ENCODE peak calls at places on chromosomes 1 and 21, in four cellular contexts. D is KBM-7; H is mucosa of descending colon; S is activated CD4-positive, alpha-beta T cell treated with anti-CD3 and anti-CD28 coated beads for 48 hours. C is an unnamed sample.

GRCh38 chr1:149843302-149844041 is 55.9 kb upstream of the BOLA1 start:
- DNase-seq in S (peak), H (peak), D (peak), C (no peak)

GRCh38 chr1:201505505-201505893 is 1.4 kb downstream of the CSRP1 start:
- DNase-seq in D (peak), H (peak), S (no peak), C (no peak)

GRCh38 chr1:37475380-37476086 is 1.2 kb downstream of the ZC3H12A start:
- DNase-seq in S (no peak), H (no peak), D (no peak), C (no peak)

GRCh38 chr1:76161451-76161850 is 86.9 kb downstream of the ST6GALNAC3 start:
- DNase-seq in H (no peak), D (no peak), S (no peak), C (no peak)

GRCh38 chr1:24912359-24913273 is 17.5 kb downstream of the RUNX3 start:
- DNase-seq in D (no peak), S (no peak), H (no peak), C (no peak)

GRCh38 chr1:25570798-25571521 is 27.6 kb downstream of the LDLRAP1 start:
- DNase-seq in H (no peak), S (no peak), D (no peak), C (no peak)

GRCh38 chr1:59105548-59106507 is 191.1 kb upstream of the FGGY start:
- DNase-seq in D (no peak), H (no peak), S (no peak), C (no peak)

GRCh38 chr1:180586671-180587155 is 27.9 kb downstream of the OVAAL start:
- DNase-seq in D (peak), H (peak), S (peak), C (peak)

GRCh38 chr1:188660573-188660972 is 1817.1 kb downstream of the BRINP3 start:
- DNase-seq in H (no peak), S (no peak), D (no peak), C (no peak)

GRCh38 chr1:180674603-180675530 is 43.0 kb downstream of the XPR1 start:
- DNase-seq in D (no peak), H (no peak), S (no peak), C (no peak)

GRCh38 chr1:23384312-23385058 is 14.8 kb upstream of the ZNF436 start:
- DNase-seq in S (no peak), H (no peak), D (peak), C (no peak)

GRCh38 chr1:160342520-160342919 is 530 bp downstream of the COPA start:
- DNase-seq in S (peak), H (no peak), D (no peak), C (no peak)

GRCh38 chr1:40384413-40384762 is 10.9 kb downstream of the SMAP2 start:
- DNase-seq in S (no peak), H (no peak), D (no peak), C (peak)

GRCh38 chr1:116853680-116854191 is 56.0 kb upstream of the PTGFRN start:
- DNase-seq in S (no peak), D (peak), H (peak), C (peak)

GRCh38 chr1:171403396-171403795 is 81.9 kb upstream of the PRRC2C start:
- DNase-seq in D (no peak), H (no peak), S (no peak), C (no peak)

GRCh38 chr1:108610073-108610472 is 50.2 kb downstream of the EEIG2 start:
- DNase-seq in S (no peak), H (no peak), D (no peak), C (no peak)

GRCh38 chr21:15659768-15660423 is 69.9 kb upstream of the USP25 start:
- DNase-seq in S (no peak), H (peak), D (no peak), C (peak)

GRCh38 chr21:27648560-27648959 is 681.7 kb upstream of the ADAMTS5 start:
- DNase-seq in D (no peak), H (no peak), S (no peak), C (no peak)

GRCh38 chr1:246425139-246425794 is 81.8 kb downstream of the SMYD3 start:
- DNase-seq in S (no peak), H (no peak), D (no peak), C (no peak)

GRCh38 chr1:246200225-246200624 is 306.9 kb downstream of the SMYD3 start:
- DNase-seq in D (no peak), H (no peak), S (no peak), C (no peak)

GRCh38 chr1:234862944-234863515 is 253.1 kb upstream of the IRF2BP2 start:
- DNase-seq in S (no peak), H (peak), D (peak), C (peak)

GRCh38 chr1:232501174-232501573 is 128.8 kb downstream of the SIPA1L2 start:
- DNase-seq in S (no peak), D (no peak), H (no peak), C (no peak)

GRCh38 chr1:228379165-228379460 is 27.5 kb downstream of the TRIM11 start:
- DNase-seq in S (peak), H (peak), D (no peak), C (peak)

GRCh38 chr1:221543529-221544120 is 198.3 kb downstream of the DUSP10 start:
- DNase-seq in H (no peak), S (no peak), D (peak), C (no peak)

GRCh38 chr1:199083680-199084079 is 444.8 kb downstream of the PTPRC start:
- DNase-seq in D (no peak), S (no peak), H (no peak), C (no peak)

GRCh38 chr1:228390649-228391048 is 16.0 kb downstream of the TRIM11 start:
- DNase-seq in D (no peak), H (no peak), S (no peak), C (no peak)

GRCh38 chr1:109773900-109774485 is 10.3 kb upstream of the EPS8L3 start:
- DNase-seq in S (no peak), D (no peak), H (no peak), C (no peak)

GRCh38 chr1:54955359-54955758 is 25.1 kb upstream of the TMEM61 start:
- DNase-seq in H (no peak), D (no peak), S (no peak), C (no peak)